ENCODE peak calls at places on chromosomes 16 and 17, in six cellular contexts. U, L, Z, D, S and H are unnamed samples. For H3K4me1, the result is how much of the 10 kb centered on the place peaks cover.

GRCh38 chr16:74522160-74522559 is 84.8 kb downstream of the GLG1 start:
- DNase-seq in U (no peak), L (no peak), Z (no peak), D (no peak), S (no peak), H (no peak)

GRCh38 chr17:47726796-47727703 is 6.0 kb upstream of the TBX21 start:
- DNase-seq in U (no peak), L (no peak), Z (no peak), D (peak), S (no peak), H (no peak)

GRCh38 chr16:677306-678190 is 2.1 kb downstream of the RHBDL1 start:
- DNase-seq in U (no peak), L (no peak), Z (no peak), D (no peak), S (no peak), H (no peak)

GRCh38 chr17:27489045-27489715 is 32.9 kb downstream of the KSR1 start:
- DNase-seq in U (peak), L (no peak), Z (peak), D (peak), S (no peak), H (peak)

GRCh38 chr17:18261146-18261515 is 669 bp downstream of the MIEF2 start:
- DNase-seq in U (peak), L (peak), Z (peak), D (peak), S (peak), H (peak)

GRCh38 chr16:592518-593306 is 2.8 kb downstream of the RAB40C start:
- DNase-seq in U (no peak), L (peak), Z (peak), D (no peak), S (no peak), H (peak)

GRCh38 chr16:70701596-70701995 is 15.7 kb upstream of the MTSS2 start:
- DNase-seq in U (no peak), L (no peak), Z (no peak), D (no peak), S (no peak), H (no peak)

GRCh38 chr17:32566303-32566702 is 79.5 kb downstream of the CDK5R1 start:
- DNase-seq in U (no peak), L (no peak), Z (no peak), D (no peak), S (no peak), H (no peak)

GRCh38 chr17:50014471-50015088 is 19.6 kb upstream of the DLX3 start:
- DNase-seq in U (no peak), L (no peak), Z (no peak), D (no peak), S (no peak), H (no peak)

GRCh38 chr16:52399116-52399515 is 147.8 kb downstream of the TOX3 start:
- DNase-seq in U (no peak), L (no peak), Z (no peak), D (no peak), S (no peak), H (no peak)

GRCh38 chr17:58268326-58268725 is 12.4 kb downstream of the MPO start:
- DNase-seq in U (no peak), L (no peak), Z (no peak), D (no peak), S (no peak), H (no peak)

GRCh38 chr17:58265902-58266875 is 14.5 kb downstream of the MPO start:
- DNase-seq in U (no peak), L (no peak), Z (no peak), D (no peak), S (no peak), H (no peak)

GRCh38 chr17:58269557-58270291 is 11.0 kb downstream of the MPO start:
- DNase-seq in U (no peak), L (no peak), Z (no peak), D (no peak), S (no peak), H (no peak)

GRCh38 chr17:58268774-58269556 is 11.8 kb downstream of the MPO start:
- DNase-seq in U (no peak), L (no peak), Z (no peak), D (no peak), S (no peak), H (no peak)

GRCh38 chr17:58267347-58268324 is 13.1 kb downstream of the MPO start:
- DNase-seq in U (no peak), L (no peak), Z (no peak), D (no peak), S (no peak), H (peak)
- TF ChIP-seq POLR2A in U (no peak), L (no peak), Z (no peak), D (no peak), S (no peak), H (no peak)

GRCh38 chr17:56676807-56677206 is 83.3 kb downstream of the NOG start:
- DNase-seq in U (no peak), L (no peak), Z (no peak), D (no peak), S (no peak), H (no peak)
- TF ChIP-seq CTCF in U (peak), L (no peak), Z (no peak), D (no peak), S (no peak), H (no peak)

GRCh38 chr16:15949210-15950166 is at the start of gene ABCC1:
- DNase-seq in U (peak), L (peak), Z (peak), D (peak), S (peak), H (peak)

GRCh38 chr16:15948532-15949209 is 745 bp upstream of the ABCC1 start:
- DNase-seq in U (no peak), L (peak), Z (peak), D (no peak), S (no peak), H (no peak)

GRCh38 chr16:15951852-15952251 is 2.4 kb downstream of the ABCC1 start:
- DNase-seq in U (no peak), L (peak), Z (no peak), D (no peak), S (no peak), H (peak)

GRCh38 chr16:15950869-15951268 is 1.5 kb downstream of the ABCC1 start:
- DNase-seq in U (no peak), L (no peak), Z (no peak), D (no peak), S (no peak), H (no peak)

DNA sequence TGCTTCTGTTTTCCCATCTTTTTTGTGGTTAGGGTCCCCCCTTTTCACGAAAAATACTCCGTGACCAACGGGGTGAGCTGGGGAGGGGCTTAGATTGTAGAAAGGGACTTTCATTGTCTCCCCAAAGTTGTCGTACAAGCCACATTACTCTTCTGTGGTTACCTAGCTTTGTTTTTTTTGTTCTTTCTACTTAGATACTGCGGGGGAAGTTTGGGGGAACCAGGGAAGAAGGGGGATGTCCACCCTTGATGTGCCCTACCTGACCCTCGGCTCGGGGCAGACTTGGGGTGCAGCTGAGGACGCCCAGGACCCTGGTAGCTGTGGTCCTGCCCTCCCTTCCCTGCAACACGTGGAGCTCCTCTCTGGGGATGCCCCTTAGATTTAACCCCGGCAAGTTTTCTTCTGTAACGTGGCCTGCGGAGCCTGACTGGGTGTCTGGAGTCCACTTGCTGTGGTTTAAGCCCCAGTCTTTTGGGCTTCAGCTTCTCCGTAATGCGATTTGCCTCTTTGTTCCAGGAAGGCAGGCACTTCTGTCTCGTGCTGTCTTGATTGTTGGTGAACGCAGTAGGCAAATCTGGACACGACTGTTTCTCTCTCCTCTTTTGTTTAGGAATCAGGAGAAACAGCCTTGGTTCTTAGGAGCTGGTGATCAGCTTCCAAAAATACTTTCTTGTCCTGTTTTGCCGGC is 895 bp downstream of the ABCC1 start:
- DNase-seq in U (no peak), L (peak), Z (peak), D (no peak), S (peak), H (peak)
- H3K4me1 ChIP-seq in U (half or more), L (half or more), Z (half or more), D (under half), S (under half), H (under half)

GRCh38 chr17:69401251-69401650 is 13.2 kb upstream of the MAP2K6 start:
- DNase-seq in U (no peak), L (no peak), Z (no peak), D (no peak), S (no peak), H (no peak)
- TF ChIP-seq POLR2A in U (no peak), L (no peak), Z (no peak), D (no peak), S (no peak), H (no peak)

GRCh38 chr17:74408262-74408661 is 23.6 kb upstream of the GPRC5C start:
- DNase-seq in U (peak), L (peak), Z (no peak), D (no peak), S (peak), H (no peak)
- TF ChIP-seq CTCF in U (peak), L (peak), Z (no peak), D (no peak), S (peak), H (no peak)

DNA sequence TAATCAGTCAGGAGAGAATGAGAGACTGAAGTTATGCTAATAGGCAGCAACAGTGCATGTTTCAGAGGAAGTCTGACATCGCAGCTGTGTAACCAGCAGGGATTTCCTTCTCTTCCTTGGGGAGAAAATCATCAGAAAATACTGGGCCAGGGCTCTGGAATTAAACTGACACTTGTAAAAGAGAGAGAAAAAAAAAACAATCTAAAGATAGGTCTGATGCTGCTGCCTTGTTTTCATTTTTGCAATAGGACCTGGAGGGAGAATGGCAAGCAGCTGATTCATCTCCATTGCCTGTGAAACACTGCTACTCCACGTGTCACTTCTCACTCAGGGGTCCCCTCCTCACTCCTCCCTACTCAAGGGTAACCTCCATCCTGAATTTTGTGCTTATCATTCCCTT is 17.7 kb upstream of the CORO6 start:
- DNase-seq in U (no peak), L (no peak), Z (no peak), D (no peak), S (no peak), H (no peak)
- H3K4me1 ChIP-seq in U (under half), L (under half), Z (under half), D (under half), S (under half), H (under half)

DNA sequence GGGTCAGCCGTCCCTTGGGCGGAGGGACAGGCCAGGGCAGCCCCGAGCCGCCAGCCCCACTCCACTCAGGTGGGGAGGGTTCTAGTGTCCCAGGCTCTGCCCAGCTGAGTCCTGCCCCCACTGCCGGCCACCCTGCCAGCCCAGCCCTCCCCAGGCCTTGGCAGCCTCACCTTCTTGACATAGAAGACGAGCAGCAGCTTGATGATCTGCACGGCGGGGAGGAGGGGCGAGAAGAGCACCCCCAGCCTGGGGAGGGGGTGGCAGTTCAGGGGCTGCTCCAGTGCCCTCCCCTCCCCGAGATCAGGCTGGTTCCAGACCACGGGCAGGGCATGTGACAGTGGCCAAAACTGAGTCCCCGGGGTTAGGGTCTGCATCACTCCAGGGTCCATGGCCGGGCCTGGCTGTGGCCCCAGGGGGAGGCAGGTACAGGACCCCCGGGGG is 9.7 kb downstream of the TMC6 start:
- DNase-seq in U (no peak), L (no peak), Z (no peak), D (no peak), S (no peak), H (no peak)
- TF ChIP-seq POLR2A in U (no peak), L (no peak), Z (no peak), D (no peak), S (no peak), H (no peak)

GRCh38 chr17:43940630-43941029 is 1.6 kb downstream of the PPY start:
- DNase-seq in U (peak), L (peak), Z (no peak), D (no peak), S (peak), H (peak)
- TF ChIP-seq CTCF in U (peak), L (peak), Z (no peak), D (peak), S (peak), H (peak)

DNA sequence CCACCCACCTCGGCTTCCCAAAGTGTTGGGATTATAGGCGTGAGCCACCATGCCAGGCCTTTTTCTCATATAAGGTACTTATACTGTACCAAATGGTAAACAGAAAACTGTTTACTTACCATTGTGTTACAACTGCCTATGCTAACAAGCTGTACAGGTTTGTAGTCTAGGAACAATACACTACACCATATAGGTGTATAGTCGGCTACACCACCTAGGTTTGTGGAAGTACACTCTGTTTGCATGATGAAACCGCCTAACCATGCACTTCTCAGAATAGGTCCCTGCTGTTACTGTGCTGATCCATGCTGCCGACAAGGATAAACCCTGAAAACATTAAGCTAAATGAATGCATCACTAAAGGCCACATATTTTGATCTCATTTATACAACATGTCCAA is 18.9 kb downstream of the DNAJA2 start:
- DNase-seq in U (no peak), L (no peak), Z (no peak), D (no peak), S (no peak), H (no peak)
- H3K4me1 ChIP-seq in U (under half), L (under half), Z (under half), D (under half), S (under half), H (under half)